ENCODE peak calls at places on chromosomes 13 and 19, in ten cellular contexts. One of them, this sample, is unnamed.

GRCh38 chr19:55494172-55494761 is 6.0 kb downstream of the SSC5D start:
- DNase-seq in stimulated activated CD4-positive, alpha-beta T cell treated with anti-CD3 and anti-CD28 coated beads, TNF-alpha, amount 100 ng/mL, for 1 hour: no peak
- DNase-seq in A673: no peak
- DNase-seq in Peyer's patch: no peak
- DNase-seq in HT1080: no peak
- DNase-seq in RPMI7951: peak
- DNase-seq in AG04450: no peak
- DNase-seq in NCI-H1930: no peak
- DNase-seq in fibroblast of the conjunctiva: no peak
- DNase-seq in HFF-Myc: no peak
- DNase-seq in this sample: no peak

GRCh38 chr19:752652-753517 is 2.0 kb downstream of the MISP start:
- DNase-seq in stimulated activated CD4-positive, alpha-beta T cell treated with anti-CD3 and anti-CD28 coated beads, TNF-alpha, amount 100 ng/mL, for 1 hour: no peak
- DNase-seq in A673: peak
- DNase-seq in Peyer's patch: peak
- DNase-seq in HT1080: peak
- DNase-seq in RPMI7951: peak
- DNase-seq in AG04450: peak
- DNase-seq in NCI-H1930: no peak
- DNase-seq in fibroblast of the conjunctiva: peak
- DNase-seq in HFF-Myc: no peak
- DNase-seq in this sample: no peak

GRCh38 chr19:17079710-17080440 is 4.3 kb downstream of the MYO9B start:
- DNase-seq in stimulated activated CD4-positive, alpha-beta T cell treated with anti-CD3 and anti-CD28 coated beads, TNF-alpha, amount 100 ng/mL, for 1 hour: peak
- DNase-seq in A673: peak
- DNase-seq in Peyer's patch: peak
- DNase-seq in HT1080: peak
- DNase-seq in RPMI7951: peak
- DNase-seq in AG04450: peak
- DNase-seq in NCI-H1930: no peak
- DNase-seq in fibroblast of the conjunctiva: peak
- DNase-seq in HFF-Myc: peak
- DNase-seq in this sample: peak

GRCh38 chr13:46679369-46680180 is 117.4 kb downstream of the ESD start:
- DNase-seq in stimulated activated CD4-positive, alpha-beta T cell treated with anti-CD3 and anti-CD28 coated beads, TNF-alpha, amount 100 ng/mL, for 1 hour: no peak
- DNase-seq in A673: peak
- DNase-seq in Peyer's patch: no peak
- DNase-seq in HT1080: peak
- DNase-seq in RPMI7951: peak
- DNase-seq in AG04450: no peak
- DNase-seq in NCI-H1930: no peak
- DNase-seq in fibroblast of the conjunctiva: peak
- DNase-seq in HFF-Myc: peak
- DNase-seq in this sample: no peak

GRCh38 chr19:11489378-11489777 is 8.5 kb upstream of the ELAVL3 start:
- DNase-seq in stimulated activated CD4-positive, alpha-beta T cell treated with anti-CD3 and anti-CD28 coated beads, TNF-alpha, amount 100 ng/mL, for 1 hour: no peak
- DNase-seq in A673: no peak
- DNase-seq in Peyer's patch: no peak
- DNase-seq in HT1080: no peak
- DNase-seq in RPMI7951: no peak
- DNase-seq in AG04450: no peak
- DNase-seq in NCI-H1930: no peak
- DNase-seq in fibroblast of the conjunctiva: no peak
- DNase-seq in HFF-Myc: no peak
- DNase-seq in this sample: no peak

GRCh38 chr19:18995804-18996241 is 37.5 kb downstream of the SUGP2 start:
- DNase-seq in stimulated activated CD4-positive, alpha-beta T cell treated with anti-CD3 and anti-CD28 coated beads, TNF-alpha, amount 100 ng/mL, for 1 hour: no peak
- DNase-seq in A673: peak
- DNase-seq in Peyer's patch: no peak
- DNase-seq in HT1080: peak
- DNase-seq in RPMI7951: peak
- DNase-seq in AG04450: peak
- DNase-seq in NCI-H1930: no peak
- DNase-seq in fibroblast of the conjunctiva: peak
- DNase-seq in HFF-Myc: peak
- DNase-seq in this sample: no peak

GRCh38 chr13:52751196-52751595 is 11.6 kb upstream of the CNMD start:
- DNase-seq in stimulated activated CD4-positive, alpha-beta T cell treated with anti-CD3 and anti-CD28 coated beads, TNF-alpha, amount 100 ng/mL, for 1 hour: no peak
- DNase-seq in A673: no peak
- DNase-seq in Peyer's patch: no peak
- DNase-seq in HT1080: no peak
- DNase-seq in RPMI7951: no peak
- DNase-seq in AG04450: no peak
- DNase-seq in NCI-H1930: no peak
- DNase-seq in fibroblast of the conjunctiva: no peak
- DNase-seq in HFF-Myc: no peak
- DNase-seq in this sample: no peak

GRCh38 chr13:76790519-76791289 is 95.5 kb downstream of the KCTD12 start:
- DNase-seq in stimulated activated CD4-positive, alpha-beta T cell treated with anti-CD3 and anti-CD28 coated beads, TNF-alpha, amount 100 ng/mL, for 1 hour: no peak
- DNase-seq in A673: no peak
- DNase-seq in Peyer's patch: no peak
- DNase-seq in HT1080: peak
- DNase-seq in RPMI7951: peak
- DNase-seq in AG04450: no peak
- DNase-seq in NCI-H1930: no peak
- DNase-seq in fibroblast of the conjunctiva: no peak
- DNase-seq in HFF-Myc: no peak
- DNase-seq in this sample: no peak